ENCODE peak calls at places on chromosomes 12 and 14, in ten cellular contexts. E is CD4-positive, CD25-positive, alpha-beta regulatory T cell; J is testis; P is HCT116; Z is hepatocyte; H is DND-41; C is PC-9; S is psoas muscle; O is heart right ventricle; U is tibial nerve. M is an unnamed sample. For H3K27me3, the result is how much of the 10 kb centered on the place peaks cover.

GRCh38 chr12:127770123-127770522 is 496.8 kb upstream of the TMEM132C start:
- DNase-seq in O (no peak), Z (no peak), H (peak), J (peak), U (no peak), P (no peak), E (no peak), S (no peak), C (no peak), M (no peak)

GRCh38 chr14:102164241-102164641 is 24.5 kb downstream of the WDR20 start:
- DNase-seq in Z (no peak), U (no peak), H (no peak), J (no peak), O (no peak), S (no peak), C (no peak), E (no peak), P (no peak), M (no peak)

GRCh38 chr12:113846275-113846674 is 119.8 kb downstream of the RBM19 start:
- DNase-seq in H (no peak), P (no peak), S (no peak), O (peak), Z (no peak), J (no peak), C (no peak), E (no peak), U (no peak), M (no peak)

GRCh38 chr12:97977870-97978269 is 515.3 kb downstream of the RMST start:
- DNase-seq in C (no peak), U (no peak), H (no peak), P (no peak), Z (no peak), S (no peak), J (no peak), E (no peak), O (no peak), M (no peak)

GRCh38 chr14:27025648-27026047 is 427.8 kb upstream of the NOVA1 start:
- DNase-seq in H (no peak), S (no peak), J (no peak), U (no peak), E (no peak), O (no peak), Z (no peak), P (no peak), C (no peak), M (no peak)

GRCh38 chr12:97211421-97211820 is 251.2 kb upstream of the RMST start:
- DNase-seq in H (no peak), U (no peak), E (no peak), Z (no peak), J (no peak), P (no peak), C (no peak), S (no peak), O (no peak), M (no peak)

GRCh38 chr12:65302891-65303290 is 24.4 kb downstream of the MSRB3 start:
- DNase-seq in S (no peak), O (no peak), Z (no peak), P (no peak), E (no peak), U (no peak), C (no peak), H (no peak), J (no peak), M (no peak)

GRCh38 chr14:100856056-100856950 is 30.4 kb downstream of the MEG3 start:
- DNase-seq in S (no peak), U (no peak), H (no peak), O (no peak), Z (no peak), C (no peak), E (no peak), J (no peak), P (no peak), M (no peak)

GRCh38 chr14:21917699-21918436 is 244.2 kb upstream of the OR4E1 start:
- DNase-seq in C (peak), E (peak), H (peak), S (no peak), O (peak), J (peak), U (no peak), P (peak), Z (peak), M (no peak)

GRCh38 chr14:105146181-105146975 is 22.2 kb downstream of the JAG2 start:
- DNase-seq in E (no peak), S (no peak), O (no peak), P (no peak), H (no peak), J (no peak), Z (no peak), U (no peak), C (no peak), M (no peak)

GRCh38 chr12:56224102-56224701 is at the start of gene NABP2:
- DNase-seq in P (peak), J (peak), O (peak), Z (peak), C (peak), S (peak), U (peak), E (peak), H (peak), M (peak)

GRCh38 chr14:54836231-54836630 is 66.4 kb downstream of the GCH1 start:
- DNase-seq in S (no peak), O (no peak), P (no peak), C (no peak), U (no peak), J (no peak), Z (no peak), E (no peak), H (no peak), M (no peak)

GRCh38 chr14:71193663-71194062 is 286.4 kb downstream of the PCNX1 start:
- DNase-seq in O (no peak), H (no peak), S (no peak), U (no peak), P (no peak), C (no peak), J (no peak), Z (no peak), E (no peak), M (no peak)

GRCh38 chr14:28303248-28303647 is 463.3 kb upstream of the FOXG1 start:
- DNase-seq in O (no peak), E (no peak), J (no peak), Z (no peak), H (no peak), S (no peak), U (no peak), P (no peak), C (no peak), M (no peak)

GRCh38 chr12:88309546-88309945 is 167.4 kb downstream of the TMTC3 start:
- DNase-seq in C (no peak), P (no peak), S (no peak), Z (no peak), J (no peak), H (no peak), E (no peak), U (no peak), O (no peak), M (no peak)

GRCh38 chr12:132735496-132735895 is 24.9 kb downstream of the PGAM5 start:
- DNase-seq in E (no peak), H (no peak), P (no peak), S (no peak), J (no peak), O (no peak), U (no peak), C (no peak), Z (no peak), M (no peak)

GRCh38 chr12:98754095-98754494 is 109.0 kb downstream of the APAF1 start:
- DNase-seq in J (no peak), O (no peak), U (no peak), Z (peak), S (no peak), C (no peak), P (no peak), H (no peak), E (peak), M (no peak)

GRCh38 chr14:31268216-31268615 is 60.6 kb upstream of the HECTD1 start:
- DNase-seq in J (no peak), P (no peak), C (no peak), H (no peak), Z (no peak), U (no peak), S (no peak), E (no peak), O (no peak), M (no peak)

GRCh38 chr12:71223139-71223538 is 65.3 kb upstream of the TSPAN8 start:
- DNase-seq in H (no peak), C (no peak), O (no peak), S (no peak), E (no peak), Z (no peak), P (no peak), J (no peak), U (no peak), M (no peak)

GRCh38 chr14:100767788-100768536 is 41.3 kb downstream of the DLK1 start:
- DNase-seq in Z (no peak), J (no peak), H (no peak), P (no peak), U (no peak), O (no peak), E (no peak), C (no peak), S (no peak), M (no peak)

GRCh38 chr12:27400856-27401255 is 45.7 kb upstream of the SMCO2 start:
- DNase-seq in P (no peak), O (no peak), E (no peak), H (no peak), J (no peak), S (no peak), U (no peak), C (no peak), Z (no peak), M (no peak)

GRCh38 chr12:116708826-116709756 is 28.8 kb downstream of the SPRING1 start:
- DNase-seq in S (peak), P (peak), C (peak), Z (peak), J (peak), H (peak), O (peak), E (peak), U (peak), M (peak)

GRCh38 chr14:85217412-85217811 is 312.5 kb upstream of the FLRT2 start:
- DNase-seq in E (no peak), J (no peak), U (no peak), H (no peak), Z (no peak), P (no peak), O (no peak), C (no peak), S (no peak), M (no peak)

GRCh38 chr12:94721173-94721572 is 70.8 kb upstream of the TMCC3 start:
- DNase-seq in C (no peak), U (no peak), P (no peak), S (no peak), J (no peak), E (no peak), H (no peak), O (no peak), Z (no peak), M (no peak)

GRCh38 chr12:127108360-127109215 is 1158.4 kb upstream of the TMEM132C start:
- DNase-seq in H (peak), S (peak), C (peak), Z (peak), E (peak), J (peak), O (peak), P (peak), U (peak), M (peak)

GRCh38 chr12:101407054-101407437 is 526 bp downstream of the ARL1 start:
- DNase-seq in C (no peak), P (no peak), J (no peak), U (no peak), S (no peak), Z (peak), O (no peak), H (no peak), E (peak), M (no peak)

GRCh38 chr14:35155962-35156361 is 33.6 kb downstream of the PRORP start:
- DNase-seq in H (no peak), P (no peak), S (no peak), O (no peak), U (no peak), Z (peak), E (no peak), J (no peak), C (no peak), M (no peak)
- H3K4me3 ChIP-seq in H (no peak), P (no peak), S (no peak), O (no peak), U (no peak), Z (no peak), E (peak), J (no peak), C (no peak), M (no peak)

DNA sequence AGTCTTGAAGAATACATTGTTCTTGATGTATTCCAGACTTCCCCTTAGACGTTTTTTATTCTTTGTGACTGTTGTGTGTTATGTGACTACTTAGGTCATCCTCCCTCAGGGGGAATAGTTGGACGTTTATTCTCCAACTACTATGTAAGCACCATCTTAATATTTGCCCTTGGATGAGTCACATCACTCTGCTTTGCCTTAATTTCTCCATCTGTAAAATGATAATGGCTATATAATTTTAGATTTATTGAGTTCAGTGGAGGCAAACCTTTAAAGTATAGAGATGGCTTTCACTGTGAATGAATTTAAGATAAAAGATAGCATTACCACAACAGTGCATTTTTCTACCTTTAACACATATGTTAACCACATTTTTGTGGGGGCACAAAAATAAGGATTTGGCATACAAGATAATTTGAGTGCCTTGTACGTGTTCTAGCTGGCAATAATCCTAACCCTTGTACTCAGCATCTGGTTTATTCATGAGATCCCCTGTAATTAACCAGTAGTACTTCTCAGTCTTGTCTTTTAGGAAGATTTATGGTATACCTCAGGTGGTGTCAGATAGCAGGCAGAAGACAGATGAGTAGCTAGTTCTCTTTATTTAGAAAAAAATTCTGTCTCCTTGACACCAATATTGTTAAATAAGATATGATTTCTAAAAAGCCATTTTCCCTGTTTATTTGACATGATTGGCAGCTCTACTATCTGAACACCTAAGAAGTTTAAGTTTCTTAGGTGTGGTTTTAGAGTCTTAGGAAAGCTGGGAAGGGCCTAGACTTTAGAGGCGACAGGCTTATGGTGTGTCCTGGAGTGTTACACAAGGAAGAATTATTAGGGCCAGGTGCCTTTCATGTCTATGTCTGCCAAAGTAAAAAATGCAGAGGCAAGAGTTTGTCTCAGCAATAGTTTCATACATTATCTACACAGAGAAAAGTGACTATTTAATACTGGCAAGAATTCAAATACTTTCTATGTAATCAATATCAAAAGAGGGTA is 152.3 kb downstream of the RAD51B start:
- DNase-seq in O (no peak), J (no peak), P (no peak), Z (no peak), U (no peak), S (no peak), E (no peak), H (no peak), C (no peak), M (no peak)
- H3K27ac ChIP-seq in O (no peak), J (no peak), P (peak), Z (peak), U (no peak), S (peak), E (no peak), H (no peak), C (no peak), M (no peak)

DNA sequence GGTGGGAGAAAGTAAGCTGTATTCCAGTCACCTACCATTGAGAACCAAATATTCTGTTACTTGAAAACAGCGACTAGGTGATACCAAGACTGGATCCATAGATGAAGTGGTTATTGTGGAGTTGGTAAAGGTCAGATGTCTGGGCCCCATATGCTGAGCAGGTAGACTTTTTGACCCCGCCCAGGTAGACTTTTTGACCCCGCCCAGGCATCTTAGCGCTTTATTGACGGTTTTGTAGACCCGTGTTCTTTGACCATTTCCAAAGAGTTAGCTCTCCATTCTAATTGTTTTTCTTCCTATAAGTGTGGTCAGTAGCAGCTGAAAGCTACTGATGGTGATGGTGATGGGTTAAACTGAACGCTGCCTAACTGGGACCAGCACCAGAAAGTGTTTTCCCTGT is 61.6 kb downstream of the SLC8A3 start:
- DNase-seq in C (no peak), P (no peak), E (no peak), S (no peak), U (no peak), J (no peak), Z (no peak), O (no peak), H (no peak), M (no peak)
- H3K27me3 ChIP-seq in C (half or more), P (under half), E (under half), S (under half), U (under half), J (under half), Z (under half), O (under half), H (under half), M (under half)

DNA sequence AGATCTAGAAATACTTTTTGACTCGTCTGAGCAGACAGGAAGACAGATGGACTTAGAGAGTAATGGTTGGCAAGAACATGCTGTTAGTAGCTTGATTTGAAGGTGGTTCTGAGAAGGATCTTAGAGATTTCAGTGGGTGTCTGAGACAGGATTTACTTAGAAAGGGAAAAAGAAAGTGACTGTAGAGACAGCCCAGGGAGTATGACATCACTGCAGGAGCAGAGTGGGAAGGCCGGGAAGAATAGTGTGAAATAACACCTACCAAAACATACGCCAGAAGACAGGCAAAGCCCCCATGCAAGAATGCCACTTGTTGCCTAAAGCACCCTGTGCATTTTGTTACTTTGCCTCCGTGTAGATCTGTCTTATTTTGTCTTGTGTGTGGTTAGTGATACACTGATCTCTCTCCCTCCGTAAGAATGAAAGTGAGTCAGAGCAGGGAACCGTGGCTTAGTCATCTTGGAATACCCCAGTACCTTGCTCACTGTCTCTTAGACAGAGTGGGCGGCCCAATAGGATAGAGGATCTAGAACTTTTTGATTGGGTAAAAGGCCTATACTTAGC is 161.3 kb upstream of the IFNG-AS1 start:
- DNase-seq in C (peak), J (no peak), E (peak), P (peak), O (peak), Z (peak), U (no peak), S (peak), H (no peak), M (no peak)
- H3K4me3 ChIP-seq in C (peak), J (no peak), E (peak), P (peak), O (peak), Z (no peak), U (peak), S (peak), H (no peak), M (peak)

GRCh38 chr14:24211311-24211710 is 2.0 kb downstream of the CHMP4A start:
- DNase-seq in Z (no peak), U (no peak), J (no peak), H (no peak), E (no peak), O (no peak), P (no peak), C (no peak), S (no peak), M (no peak)
- H3K27ac ChIP-seq in Z (no peak), U (no peak), J (no peak), H (no peak), E (no peak), O (no peak), P (no peak), C (no peak), S (no peak), M (no peak)

GRCh38 chr14:74853581-74853980 is 22.4 kb downstream of the PROX2 start:
- DNase-seq in Z (no peak), H (no peak), P (no peak), E (no peak), J (no peak), O (no peak), S (no peak), U (no peak), C (no peak), M (no peak)

GRCh38 chr14:74855021-74855420 is 20.9 kb downstream of the PROX2 start:
- DNase-seq in J (no peak), P (no peak), E (no peak), Z (no peak), S (no peak), C (no peak), H (no peak), U (no peak), O (no peak), M (no peak)

GRCh38 chr14:74855945-74856344 is 20.0 kb downstream of the PROX2 start:
- DNase-seq in O (no peak), E (no peak), Z (no peak), J (no peak), H (no peak), U (no peak), C (no peak), S (no peak), P (no peak), M (no peak)

GRCh38 chr14:74858022-74858421 is 17.9 kb downstream of the PROX2 start:
- DNase-seq in C (no peak), J (no peak), P (no peak), Z (no peak), U (no peak), S (no peak), H (no peak), E (no peak), O (no peak), M (no peak)

GRCh38 chr14:74856366-74856765 is 19.6 kb downstream of the PROX2 start:
- DNase-seq in H (no peak), J (no peak), U (no peak), P (no peak), Z (no peak), S (no peak), C (no peak), O (no peak), E (no peak), M (no peak)
- H3K27me3 ChIP-seq in H (under half), J (under half), U (under half), P (under half), Z (under half), S (under half), C (under half), O (under half), E (under half), M (under half)

M was measured in pancreas.